ENCODE peak calls at places on chromosomes 4 and X, in seven cellular contexts. R is body of pancreas, C is heart left ventricle, H is stomach, V is lower leg skin, N is GM12891, Q is ovary. L is an unnamed sample.

GRCh38 chr4:28444886-28445496 is 1584.3 kb downstream of the STIM2 start:
- DNase-seq in N (no peak), V (no peak), C (no peak), R (no peak), H (no peak), Q (no peak), L (no peak)

GRCh38 chrX:74535211-74535621 is 79.2 kb downstream of the RLIM start:
- DNase-seq in C (no peak), Q (peak; percentile 36), H (no peak), V (no peak), R (peak; percentile 23), N (no peak), L (peak; percentile 0)

GRCh38 chr4:46404961-46405360 is 15.0 kb upstream of the GABRA2 start:
- DNase-seq in V (no peak), Q (no peak), R (peak; percentile 5), H (no peak), C (no peak), N (no peak), L (no peak)

GRCh38 chr4:188246488-188246887 is 107.2 kb downstream of the TRIML1 start:
- DNase-seq in R (no peak), H (no peak), N (no peak), C (no peak), V (no peak), Q (no peak), L (no peak)

GRCh38 chr4:153115322-153116100 is 88.7 kb upstream of the TRIM2 start:
- DNase-seq in C (peak; percentile 48), R (no peak), V (peak; percentile 74), Q (no peak), N (no peak), H (peak; percentile 62), L (no peak)

GRCh38 chr4:159227378-159227777 is 124.5 kb downstream of the RAPGEF2 start:
- DNase-seq in V (no peak), H (no peak), N (no peak), R (no peak), Q (no peak), C (no peak), L (peak; percentile 49)

GRCh38 chrX:22060451-22060940 is 28.4 kb downstream of the PHEX start:
- DNase-seq in R (no peak), N (no peak), C (no peak), V (no peak), Q (no peak), H (no peak), L (no peak)

GRCh38 chrX:75746891-75747639 is 38.0 kb downstream of the MAGEE2 start:
- DNase-seq in C (peak; percentile 42), Q (peak; percentile 42), V (no peak), R (peak; percentile 53), H (peak; percentile 42), N (no peak), L (no peak)

GRCh38 chr4:141006236-141006802 is 127.0 kb downstream of the RNF150 start:
- DNase-seq in Q (no peak), V (no peak), H (no peak), N (no peak), C (no peak), R (no peak), L (no peak)

GRCh38 chr4:18192901-18193300 is 171.3 kb upstream of the LCORL start:
- DNase-seq in V (no peak), H (no peak), N (no peak), Q (no peak), R (no peak), C (no peak), L (no peak)

GRCh38 chrX:11724122-11725017 is 33.7 kb upstream of the MSL3 start:
- DNase-seq in R (peak; percentile 23), C (no peak), H (no peak), Q (peak; percentile 47), V (no peak), N (no peak), L (peak; percentile 6)

GRCh38 chr4:53932784-53933183 is 131.6 kb downstream of the CHIC2 start:
- DNase-seq in C (no peak), V (peak; percentile 39), Q (no peak), N (no peak), R (no peak), H (no peak), L (no peak)

GRCh38 chrX:20139966-20140365 is 1.7 kb downstream of the EIF1AX start:
- DNase-seq in N (no peak), V (no peak), C (no peak), H (no peak), R (no peak), Q (no peak), L (peak; percentile 23)

GRCh38 chrX:133214316-133214715 is 3.8 kb downstream of the TFDP3 start:
- DNase-seq in N (no peak), V (no peak), R (no peak), C (no peak), Q (no peak), H (no peak), L (no peak)

GRCh38 chrX:20500949-20501348 is 234.2 kb upstream of the RPS6KA3 start:
- DNase-seq in Q (no peak), V (no peak), R (no peak), C (no peak), H (no peak), N (no peak), L (no peak)

GRCh38 chr4:985123-985830 is 1.6 kb upstream of the IDUA start:
- DNase-seq in Q (no peak), N (no peak), C (peak; percentile 82), V (peak; percentile 94), H (peak; percentile 88), R (peak; percentile 90), L (peak; percentile 80)

GRCh38 chrX:39886282-39886681 is 211.5 kb downstream of the BCOR start:
- DNase-seq in R (peak; percentile 67), N (no peak), H (peak; percentile 40), Q (no peak), V (no peak), C (peak; percentile 68), L (no peak)

GRCh38 chrX:96407501-96407900 is 277.1 kb upstream of the DIAPH2 start:
- DNase-seq in N (no peak), Q (peak; percentile 31), R (peak; percentile 9), V (no peak), C (no peak), H (no peak), L (no peak)

GRCh38 chrX:153469811-153470410 is 465 bp downstream of the HAUS7 start:
- DNase-seq in V (no peak), R (no peak), N (no peak), Q (peak; percentile 33), H (no peak), C (no peak), L (peak; percentile 68)

GRCh38 chrX:35728481-35728880 is 69.7 kb upstream of the MAGEB16 start:
- DNase-seq in N (no peak), R (no peak), H (no peak), Q (no peak), V (no peak), C (no peak), L (no peak)
- TF ChIP-seq POLR2A in N (no peak), R (no peak), H (no peak), Q (no peak), V (no peak), C (no peak), L (no peak)

DNA sequence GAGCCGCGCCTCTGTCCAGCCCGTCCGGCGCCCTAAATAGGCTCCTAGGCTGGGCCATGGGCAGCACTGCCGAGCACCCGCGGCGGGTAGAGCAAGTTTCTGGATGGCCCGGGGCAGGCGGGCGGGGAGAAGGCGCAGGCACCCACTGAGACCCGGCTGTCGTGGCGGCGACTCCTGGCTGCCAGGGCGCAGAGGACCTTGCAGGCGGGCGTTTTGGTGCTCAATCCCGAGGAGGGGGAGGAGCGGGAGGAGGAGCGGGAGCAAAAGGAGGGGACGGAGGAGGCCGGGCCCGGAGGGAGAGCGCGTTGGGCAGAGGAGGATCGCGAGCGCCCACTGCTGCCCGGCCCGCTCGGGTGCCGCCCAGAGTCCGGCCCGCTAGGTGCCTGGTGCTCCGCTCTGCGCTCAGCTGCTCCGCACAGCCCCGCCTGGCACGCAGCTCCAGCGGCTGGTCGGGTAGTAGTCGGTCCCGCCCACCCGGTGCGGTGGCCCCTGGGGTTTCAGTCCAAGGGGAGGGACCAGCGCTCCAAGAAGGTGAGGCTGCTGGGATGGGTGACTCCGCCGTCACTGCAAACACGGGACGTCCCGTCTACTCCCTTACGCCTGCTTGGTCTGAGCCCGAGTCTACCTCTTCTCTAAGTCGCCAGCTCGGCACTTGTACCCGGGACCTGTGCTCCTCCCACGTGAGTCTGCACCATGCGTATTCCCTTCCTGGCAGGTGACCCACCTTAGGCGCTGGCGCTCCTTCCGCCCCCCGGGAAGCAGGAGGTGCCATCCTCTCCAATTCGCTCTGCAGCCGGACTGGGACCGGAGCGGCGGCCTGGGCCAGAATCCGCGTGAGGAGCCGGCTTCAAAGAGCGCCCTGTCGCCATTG is at the start of gene HS3ST1:
- DNase-seq in V (peak; percentile 94), H (peak; percentile 90), Q (peak; percentile 91), C (peak; percentile 83), N (peak; percentile 67), R (peak; percentile 74), L (no peak)
- TF ChIP-seq POLR2A in V (no peak), H (no peak), Q (no peak), C (no peak), N (no peak), R (no peak), L (no peak)

GRCh38 chr4:184344899-184345572 is 127.4 kb upstream of the ENPP6 start:
- DNase-seq in Q (no peak), R (no peak), H (no peak), N (no peak), C (peak; percentile 37), V (no peak), L (no peak)
- TF ChIP-seq POLR2A in Q (no peak), R (no peak), H (no peak), N (no peak), C (no peak), V (no peak), L (no peak)

DNA sequence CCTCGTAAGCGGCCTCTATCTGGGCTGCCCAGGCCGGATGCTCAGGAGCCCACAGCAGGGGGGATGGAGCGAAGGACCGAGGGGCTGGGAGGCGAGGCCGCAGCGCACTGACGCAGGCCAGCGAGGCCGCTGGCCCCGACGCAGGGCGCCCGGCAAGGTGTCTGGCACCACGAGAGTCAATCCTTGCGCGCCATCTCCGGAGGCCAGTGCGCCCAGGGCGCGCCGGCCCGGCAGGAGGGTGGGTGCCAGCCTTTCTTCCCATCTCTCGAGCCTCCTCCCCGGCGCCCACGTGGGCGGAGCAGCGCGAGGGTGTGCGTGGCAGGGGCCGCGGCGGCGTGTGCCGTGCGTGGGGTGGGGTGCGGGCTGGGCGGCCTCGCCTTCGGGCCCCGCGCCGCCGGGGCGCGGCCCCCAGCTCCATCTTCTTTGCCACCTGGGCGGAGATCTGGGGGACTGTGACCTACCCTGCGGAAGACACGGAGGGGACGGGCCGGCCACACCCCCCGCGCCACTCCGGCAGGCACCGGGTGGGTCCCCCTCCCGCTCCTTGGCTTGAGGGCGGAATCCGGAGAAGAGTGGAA is 916 bp downstream of the JAKMIP1 start:
- DNase-seq in C (no peak), V (peak; percentile 78), N (no peak), Q (no peak), H (no peak), R (no peak), L (no peak)
- TF ChIP-seq POLR2A in C (no peak), V (no peak), N (no peak), Q (no peak), H (no peak), R (no peak), L (no peak)

L was measured in erythroblast.